ENCODE peak calls at places on chromosomes 3 and 15, in nine cellular contexts. V is fibroblast of lung, X is astrocyte of the spinal cord, Y is right atrium auricular region, N is brain microvascular endothelial cell, O is cardiac muscle cell, A is thyroid gland, D is GM12864, Z is upper lobe of right lung. P is an unnamed sample.

GRCh38 chr3:16496408-16497222 is 16.9 kb downstream of the RFTN1 start:
- DNase-seq in V (no peak), X (no peak), Y (no peak), N (no peak), O (no peak), A (no peak), D (no peak), Z (no peak), P (no peak)

GRCh38 chr3:14897266-14897665 is 50.1 kb upstream of the NR2C2 start:
- DNase-seq in V (no peak), X (no peak), Y (no peak), N (no peak), O (no peak), A (no peak), D (no peak), Z (no peak), P (no peak)

GRCh38 chr15:74206801-74207281 is 4.3 kb upstream of the STRA6 start:
- DNase-seq in V (no peak), X (peak), Y (no peak), N (no peak), O (no peak), A (peak), D (no peak), Z (no peak), P (no peak)

GRCh38 chr3:108554233-108554632 is 35.0 kb downstream of the CIP2A start:
- DNase-seq in V (peak), X (peak), Y (no peak), N (no peak), O (no peak), A (no peak), D (no peak), Z (no peak), P (no peak)

GRCh38 chr3:154775821-154776548 is 304.1 kb upstream of the MME start:
- DNase-seq in V (no peak), X (no peak), Y (no peak), N (no peak), O (no peak), A (no peak), D (no peak), Z (no peak), P (no peak)

GRCh38 chr3:42066516-42067181 is 24.5 kb upstream of the TRAK1 start:
- DNase-seq in V (peak), X (peak), Y (no peak), N (peak), O (no peak), A (no peak), D (no peak), Z (no peak), P (no peak)

GRCh38 chr15:54660356-54660755 is 536.4 kb downstream of the RSL24D1 start:
- DNase-seq in V (no peak), X (no peak), Y (no peak), N (no peak), O (no peak), A (no peak), D (no peak), Z (no peak), P (no peak)

GRCh38 chr15:41948499-41948898 is 23.9 kb downstream of the EHD4 start:
- DNase-seq in V (no peak), X (no peak), Y (no peak), N (no peak), O (no peak), A (peak), D (no peak), Z (no peak), P (no peak)

GRCh38 chr3:126026277-126026751 is 57.3 kb downstream of the ROPN1B start:
- DNase-seq in V (no peak), X (no peak), Y (no peak), N (no peak), O (no peak), A (no peak), D (no peak), Z (peak), P (no peak)

GRCh38 chr3:98945006-98945626 is 43.6 kb upstream of the DCBLD2 start:
- DNase-seq in V (no peak), X (peak), Y (no peak), N (no peak), O (no peak), A (no peak), D (no peak), Z (no peak), P (no peak)

GRCh38 chr15:29600262-29600661 is 222.0 kb downstream of the TJP1 start:
- DNase-seq in V (no peak), X (no peak), Y (no peak), N (no peak), O (no peak), A (no peak), D (no peak), Z (no peak), P (no peak)

GRCh38 chr3:69084326-69084667 is 440 bp upstream of the ARL6IP5 start:
- DNase-seq in V (peak), X (peak), Y (no peak), N (peak), O (peak), A (peak), D (no peak), Z (no peak), P (no peak)

GRCh38 chr3:183472155-183472554 is 43.7 kb upstream of the MCF2L2 start:
- DNase-seq in V (no peak), X (no peak), Y (no peak), N (no peak), O (no peak), A (no peak), D (no peak), Z (no peak), P (no peak)

GRCh38 chr3:152574461-152575079 is 260.4 kb upstream of the P2RY1 start:
- DNase-seq in V (peak), X (peak), Y (peak), N (peak), O (peak), A (peak), D (no peak), Z (no peak), P (peak)

GRCh38 chr3:194995334-194995733 is 275.6 kb downstream of the XXYLT1 start:
- DNase-seq in V (no peak), X (no peak), Y (no peak), N (no peak), O (no peak), A (no peak), D (no peak), Z (peak), P (no peak)

GRCh38 chr3:129940086-129940485 is 34.4 kb upstream of the TRH start:
- DNase-seq in V (no peak), X (no peak), Y (no peak), N (no peak), O (no peak), A (no peak), D (no peak), Z (no peak), P (no peak)

GRCh38 chr3:126530171-126531050 is 6.5 kb downstream of the CHST13 start:
- DNase-seq in V (no peak), X (no peak), Y (no peak), N (no peak), O (no peak), A (no peak), D (no peak), Z (peak), P (no peak)

GRCh38 chr15:68206711-68207151 is 1.6 kb upstream of the CALML4 start:
- DNase-seq in V (no peak), X (no peak), Y (no peak), N (no peak), O (no peak), A (no peak), D (no peak), Z (no peak), P (no peak)

GRCh38 chr3:40805456-40805855 is 280.7 kb downstream of the ZNF621 start:
- DNase-seq in V (no peak), X (no peak), Y (no peak), N (no peak), O (no peak), A (no peak), D (no peak), Z (no peak), P (no peak)

GRCh38 chr15:37394402-37395099 is 294.2 kb upstream of the MEIS2 start:
- DNase-seq in V (no peak), X (no peak), Y (no peak), N (no peak), O (peak), A (no peak), D (no peak), Z (no peak), P (no peak)

GRCh38 chr3:16928386-16929132 is 43.8 kb downstream of the PLCL2 start:
- DNase-seq in V (no peak), X (no peak), Y (no peak), N (no peak), O (no peak), A (no peak), D (no peak), Z (no peak), P (no peak)

GRCh38 chr15:93333826-93334225 is 244.8 kb upstream of the RGMA start:
- DNase-seq in V (no peak), X (no peak), Y (no peak), N (no peak), O (peak), A (no peak), D (no peak), Z (no peak), P (no peak)

GRCh38 chr3:120350431-120350941 is 1.3 kb upstream of the LRRC58 start:
- DNase-seq in V (peak), X (peak), Y (peak), N (no peak), O (no peak), A (peak), D (no peak), Z (no peak), P (peak)

GRCh38 chr15:72982750-72983149 is 69.5 kb upstream of the NEO1 start:
- DNase-seq in V (no peak), X (peak), Y (no peak), N (no peak), O (no peak), A (no peak), D (no peak), Z (no peak), P (no peak)

GRCh38 chr15:89406218-89406716 is 71.6 kb upstream of the POLG start:
- DNase-seq in V (no peak), X (no peak), Y (no peak), N (no peak), O (no peak), A (no peak), D (no peak), Z (no peak), P (no peak)

GRCh38 chr3:126971891-126972351 is 11.0 kb upstream of the PLXNA1 start:
- DNase-seq in V (peak), X (peak), Y (peak), N (peak), O (no peak), A (peak), D (no peak), Z (peak), P (no peak)

GRCh38 chr3:188901126-188901525 is 270.6 kb upstream of the TPRG1 start:
- DNase-seq in V (peak), X (peak), Y (no peak), N (peak), O (no peak), A (no peak), D (no peak), Z (no peak), P (no peak)

GRCh38 chr3:9229886-9230285 is 19.6 kb downstream of the SRGAP3 start:
- DNase-seq in V (no peak), X (no peak), Y (no peak), N (no peak), O (no peak), A (no peak), D (no peak), Z (no peak), P (no peak)

GRCh38 chr3:186806173-186807055 is at the start of gene RFC4:
- DNase-seq in V (peak), X (peak), Y (peak), N (peak), O (peak), A (peak), D (peak), Z (peak), P (peak)
- TF ChIP-seq CTCF in V (no peak), X (no peak), Y (no peak), N (no peak), O (no peak), A (no peak), D (no peak), Z (no peak), P (no peak)

DNA sequence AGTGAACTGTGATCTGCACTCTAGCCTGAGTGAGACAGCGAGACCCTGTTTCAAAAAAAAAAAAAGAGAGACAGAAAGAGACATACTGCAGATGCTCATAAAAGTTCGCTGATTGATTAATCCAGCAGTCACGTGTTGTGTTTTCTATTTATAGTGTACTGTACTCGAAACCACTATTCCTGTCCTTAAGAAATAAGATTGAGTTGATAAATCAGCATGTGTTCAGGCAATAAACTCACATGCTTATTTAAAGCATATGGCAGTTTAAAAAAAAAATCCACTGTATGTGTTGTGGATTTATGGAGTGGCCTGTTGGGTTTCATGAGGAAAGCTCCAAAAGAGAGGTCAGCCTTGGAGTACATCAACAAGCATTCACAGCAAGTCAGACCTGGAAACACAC is 17.7 kb downstream of the RPL22L1 start:
- DNase-seq in V (peak), X (no peak), Y (no peak), N (no peak), O (no peak), A (no peak), D (no peak), Z (no peak), P (no peak)
- H3K4me3 ChIP-seq in V (no peak), X (no peak), Y (no peak), N (no peak), O (no peak), A (no peak), D (no peak), Z (no peak), P (no peak)

GRCh38 chr3:141465221-141465620 is 21.6 kb upstream of the RASA2 start:
- DNase-seq in V (peak), X (peak), Y (no peak), N (no peak), O (no peak), A (no peak), D (no peak), Z (no peak), P (no peak)
- TF ChIP-seq CTCF in V (no peak), X (peak), Y (peak), N (peak), O (peak), A (peak), D (no peak), Z (no peak), P (peak)

GRCh38 chr3:192892981-192893827 is 24.5 kb downstream of the MB21D2 start:
- DNase-seq in V (peak), X (peak), Y (peak), N (peak), O (no peak), A (no peak), D (peak), Z (peak), P (no peak)
- H3K4me3 ChIP-seq in V (peak), X (no peak), Y (no peak), N (peak), O (no peak), A (no peak), D (no peak), Z (peak), P (no peak)

GRCh38 chr3:52128118-52128683 is 26.0 kb downstream of the POC1A start:
- DNase-seq in V (peak), X (peak), Y (no peak), N (peak), O (peak), A (peak), D (no peak), Z (no peak), P (peak)
- TF ChIP-seq CTCF in V (no peak), X (no peak), Y (no peak), N (no peak), O (no peak), A (peak), D (no peak), Z (no peak), P (no peak)

DNA sequence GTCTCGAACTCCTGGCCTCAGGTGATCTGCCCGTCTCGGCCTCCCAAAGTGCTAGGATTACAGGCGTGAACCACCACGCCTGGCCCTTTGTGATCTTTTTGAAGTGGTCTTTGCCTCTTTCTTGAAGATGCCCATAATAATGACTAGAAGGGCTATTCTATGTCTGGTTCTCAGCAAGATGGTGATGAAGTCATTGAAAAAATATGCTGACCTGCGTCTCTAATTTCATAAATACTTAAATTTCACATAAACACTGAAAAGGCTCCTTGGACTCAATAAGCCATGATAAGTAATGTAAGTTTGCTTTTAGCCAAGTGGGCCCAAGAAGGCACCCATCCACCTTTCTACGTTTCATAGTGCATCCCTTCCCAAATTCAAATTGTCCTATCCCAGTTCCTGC is 775 bp upstream of the MAPK6 start:
- DNase-seq in V (peak), X (peak), Y (no peak), N (no peak), O (no peak), A (no peak), D (no peak), Z (no peak), P (no peak)
- H3K4me3 ChIP-seq in V (peak), X (no peak), Y (no peak), N (no peak), O (no peak), A (no peak), D (peak), Z (peak), P (no peak)

GRCh38 chr15:69652906-69653305 is 200.3 kb downstream of the RPLP1 start:
- DNase-seq in V (no peak), X (no peak), Y (no peak), N (no peak), O (no peak), A (no peak), D (no peak), Z (no peak), P (no peak)
- TF ChIP-seq CTCF in V (no peak), X (no peak), Y (peak), N (no peak), O (no peak), A (no peak), D (no peak), Z (no peak), P (no peak)

DNA sequence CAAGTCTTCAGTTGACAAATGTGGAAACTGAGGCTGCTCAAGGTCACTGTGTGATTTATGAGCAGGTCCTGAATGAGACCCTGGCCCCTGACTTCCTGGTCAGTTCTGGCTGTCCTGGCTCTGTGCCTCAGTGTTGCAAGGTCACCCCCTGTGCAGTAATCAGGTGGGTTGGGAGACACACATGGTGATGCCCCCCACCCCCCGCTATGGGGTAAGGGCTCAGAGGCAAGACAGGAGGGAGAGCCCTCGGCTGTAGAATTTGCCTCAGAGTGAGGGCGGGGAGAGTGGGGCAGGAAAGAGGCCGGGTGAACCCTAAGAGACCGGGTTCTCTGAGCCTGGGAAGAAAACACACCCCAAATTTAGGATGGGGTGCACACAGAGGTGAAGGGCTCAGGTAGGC is 98.5 kb downstream of the MEGF11 start:
- DNase-seq in V (no peak), X (no peak), Y (no peak), N (no peak), O (no peak), A (no peak), D (no peak), Z (no peak), P (no peak)
- H3K4me3 ChIP-seq in V (no peak), X (no peak), Y (no peak), N (no peak), O (no peak), A (no peak), D (no peak), Z (no peak), P (no peak)

DNA sequence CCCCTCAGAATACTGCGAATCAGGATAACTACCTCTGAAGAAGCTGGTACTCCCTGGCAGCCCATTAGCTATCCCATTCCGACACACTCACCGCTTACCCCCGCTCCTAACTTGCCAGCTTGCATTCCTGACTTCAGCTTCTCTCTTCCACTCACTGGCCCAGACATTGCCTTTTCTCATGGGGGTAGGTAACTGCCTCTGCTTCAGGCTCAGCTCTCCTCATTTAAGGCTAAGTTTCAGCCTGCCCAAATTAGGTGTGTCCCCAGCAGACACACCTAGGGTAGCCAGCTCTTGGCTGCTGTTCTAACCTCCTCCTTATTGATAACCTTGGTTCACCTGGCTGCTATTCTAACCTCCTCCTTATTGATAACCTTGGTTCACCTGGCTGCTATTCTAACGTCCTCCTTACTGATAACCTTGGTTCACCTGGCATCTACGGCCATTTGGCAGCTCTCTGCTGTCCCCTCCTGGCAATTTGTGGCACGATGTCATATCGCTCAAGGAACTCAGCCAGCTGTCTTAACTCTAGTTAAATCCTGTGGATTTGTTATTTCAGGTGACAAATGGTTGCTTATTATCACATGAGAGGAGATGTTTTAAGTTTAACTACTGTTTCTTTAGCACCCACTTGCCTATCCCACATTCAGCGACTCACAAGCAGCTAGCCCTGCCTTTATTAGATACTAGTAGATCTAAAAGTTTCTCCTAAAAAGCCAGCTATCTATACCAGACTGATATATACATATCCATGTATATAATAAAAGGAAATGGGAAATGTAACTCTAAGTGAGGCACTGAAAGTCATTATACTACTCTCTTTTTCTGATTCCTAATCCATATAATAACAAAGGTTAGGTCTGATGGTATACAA is 106.5 kb upstream of the ACP3 start:
- DNase-seq in V (no peak), X (no peak), Y (no peak), N (no peak), O (peak), A (peak), D (no peak), Z (no peak), P (peak)
- TF ChIP-seq CTCF in V (peak), X (peak), Y (peak), N (peak), O (peak), A (peak), D (peak), Z (peak), P (peak)

GRCh38 chr15:58546635-58547627 is 115.1 kb downstream of the LIPC start:
- DNase-seq in V (peak), X (peak), Y (peak), N (peak), O (peak), A (peak), D (no peak), Z (peak), P (no peak)
- H3K4me3 ChIP-seq in V (no peak), X (no peak), Y (no peak), N (no peak), O (no peak), A (no peak), D (no peak), Z (no peak), P (no peak)

P was measured in LNCaP clone FGC.